ENCODE peak calls at places on chromosomes 2 and 18, in ten cellular contexts. L, F, P, C, W, S, Y, X, D and I are unnamed samples.

GRCh38 chr18:616380-616995 is 19.7 kb downstream of the CLUL1 start:
- DNase-seq in X (peak; percentile 35), Y (peak; percentile 65), F (no peak), L (no peak), D (no peak), C (no peak), W (peak; percentile 73), S (no peak), P (no peak), I (peak; percentile 54)

GRCh38 chr2:42026332-42026731 is 21.5 kb upstream of the PKDCC start:
- DNase-seq in Y (no peak), X (no peak), W (no peak), D (no peak), P (no peak), F (no peak), S (no peak), C (no peak), L (no peak), I (no peak)

GRCh38 chr2:158967114-158967730 is 1.2 kb upstream of the TANC1 start:
- DNase-seq in F (peak; percentile 26), L (peak; percentile 18), P (peak; percentile 18), S (no peak), D (no peak), X (no peak), W (no peak), C (no peak), Y (no peak), I (no peak)

GRCh38 chr18:48390641-48391040 is 18.5 kb downstream of the ZBTB7C start:
- DNase-seq in Y (no peak), L (no peak), X (no peak), S (no peak), D (no peak), W (no peak), P (no peak), F (no peak), C (no peak), I (no peak)

GRCh38 chr2:84697895-84698294 is 181.6 kb downstream of the DNAH6 start:
- DNase-seq in Y (peak; percentile 37), C (no peak), L (no peak), D (no peak), W (no peak), X (no peak), S (no peak), F (no peak), P (no peak), I (peak; percentile 11)

GRCh38 chr2:23522726-23523410 is 137.9 kb downstream of the KLHL29 start:
- DNase-seq in C (no peak), Y (no peak), P (no peak), W (no peak), D (no peak), F (no peak), S (peak; percentile 58), X (no peak), L (no peak), I (no peak)

GRCh38 chr2:218877331-218877730 is 3.3 kb upstream of the WNT10A start:
- DNase-seq in P (peak; percentile 5), D (no peak), W (no peak), L (no peak), Y (no peak), F (no peak), C (no peak), S (peak; percentile 30), X (no peak), I (no peak)

GRCh38 chr2:161576421-161576820 is 47.8 kb upstream of the SLC4A10 start:
- DNase-seq in W (no peak), Y (peak; percentile 13), C (no peak), L (peak; percentile 10), F (no peak), X (peak; percentile 24), S (no peak), P (no peak), D (no peak), I (peak; percentile 45)

GRCh38 chr2:241274127-241274526 is 41.3 kb downstream of the HDLBP start:
- DNase-seq in C (no peak), P (no peak), F (no peak), S (no peak), Y (no peak), W (no peak), D (no peak), L (no peak), X (no peak), I (no peak)

GRCh38 chr2:38432827-38433606 is 55.9 kb upstream of the ATL2 start:
- DNase-seq in X (no peak), S (no peak), W (no peak), F (no peak), D (no peak), C (no peak), L (no peak), P (no peak), Y (no peak), I (no peak)

GRCh38 chr2:25341031-25341727 is 546 bp downstream of the DNMT3A start:
- DNase-seq in S (no peak), C (no peak), D (no peak), L (no peak), Y (no peak), W (no peak), F (no peak), X (no peak), P (peak; percentile 48), I (no peak)

GRCh38 chr2:113977660-113978523 is 88.0 kb downstream of the ACTR3 start:
- DNase-seq in S (no peak), D (no peak), C (peak; percentile 23), F (peak; percentile 49), W (peak; percentile 42), Y (peak; percentile 49), X (peak; percentile 76), P (no peak), L (no peak), I (peak; percentile 29)
- TF ChIP-seq CTCF in S (peak; percentile 66), D (no peak), C (peak; percentile 32), F (peak; percentile 8), W (peak; percentile 42), Y (peak; percentile 49), X (peak; percentile 34), P (peak; percentile 47), L (no peak), I (peak; percentile 46)

GRCh38 chr2:66926594-66927112 is 470.5 kb upstream of the ETAA1 start:
- DNase-seq in Y (no peak), L (no peak), F (no peak), D (no peak), S (no peak), P (no peak), W (no peak), X (no peak), C (no peak), I (no peak)

GRCh38 chr2:66930499-66931165 is 466.5 kb upstream of the ETAA1 start:
- DNase-seq in Y (no peak), D (no peak), W (no peak), C (no peak), F (no peak), L (no peak), S (no peak), X (no peak), P (no peak), I (no peak)

GRCh38 chr2:66925128-66925527 is 472.0 kb upstream of the ETAA1 start:
- DNase-seq in P (no peak), S (no peak), Y (peak; percentile 13), X (no peak), L (no peak), F (no peak), C (no peak), W (peak; percentile 20), D (no peak), I (peak; percentile 51)

DNA sequence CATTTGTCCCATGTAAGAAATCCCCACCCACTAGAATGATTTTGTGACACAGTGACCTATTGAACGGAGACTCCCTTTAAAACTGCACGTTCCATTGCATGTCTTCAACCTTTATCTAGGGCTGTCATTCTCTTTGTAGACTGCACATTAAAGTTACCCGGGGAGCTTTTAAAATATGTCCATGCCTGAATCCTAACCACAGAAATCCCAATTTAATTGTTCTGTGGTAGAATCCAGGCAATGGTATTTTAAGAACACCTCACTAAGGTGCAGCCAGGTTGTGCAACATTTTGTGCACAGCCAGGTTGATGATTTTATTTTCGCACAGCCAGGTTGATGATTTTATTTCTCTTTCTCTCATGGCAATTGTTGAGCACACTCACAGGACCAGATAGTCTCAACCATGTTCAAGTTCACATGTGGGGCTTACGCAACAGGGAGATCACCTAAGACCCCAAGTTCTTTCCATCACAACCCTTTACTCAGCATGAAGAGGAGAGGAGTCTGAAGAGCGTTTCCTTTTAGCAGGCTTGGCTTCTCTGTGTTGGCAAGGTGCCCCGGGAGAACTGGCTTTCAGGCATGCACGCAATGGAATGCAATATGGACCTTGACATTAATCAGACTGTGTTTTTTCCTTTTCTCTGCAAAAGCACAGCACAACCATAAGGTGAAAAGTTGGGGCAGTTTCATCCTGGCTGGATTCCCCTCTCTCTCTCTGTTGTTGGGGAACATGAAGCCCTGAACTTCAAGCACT is 467.3 kb upstream of the ETAA1 start:
- DNase-seq in L (no peak), S (no peak), Y (peak; percentile 80), C (no peak), P (peak; percentile 34), F (peak; percentile 86), W (peak; percentile 74), D (no peak), X (no peak), I (peak; percentile 79)
- TF ChIP-seq CTCF in L (no peak), S (no peak), Y (no peak), C (no peak), P (no peak), F (no peak), W (no peak), D (no peak), X (no peak), I (no peak)

DNA sequence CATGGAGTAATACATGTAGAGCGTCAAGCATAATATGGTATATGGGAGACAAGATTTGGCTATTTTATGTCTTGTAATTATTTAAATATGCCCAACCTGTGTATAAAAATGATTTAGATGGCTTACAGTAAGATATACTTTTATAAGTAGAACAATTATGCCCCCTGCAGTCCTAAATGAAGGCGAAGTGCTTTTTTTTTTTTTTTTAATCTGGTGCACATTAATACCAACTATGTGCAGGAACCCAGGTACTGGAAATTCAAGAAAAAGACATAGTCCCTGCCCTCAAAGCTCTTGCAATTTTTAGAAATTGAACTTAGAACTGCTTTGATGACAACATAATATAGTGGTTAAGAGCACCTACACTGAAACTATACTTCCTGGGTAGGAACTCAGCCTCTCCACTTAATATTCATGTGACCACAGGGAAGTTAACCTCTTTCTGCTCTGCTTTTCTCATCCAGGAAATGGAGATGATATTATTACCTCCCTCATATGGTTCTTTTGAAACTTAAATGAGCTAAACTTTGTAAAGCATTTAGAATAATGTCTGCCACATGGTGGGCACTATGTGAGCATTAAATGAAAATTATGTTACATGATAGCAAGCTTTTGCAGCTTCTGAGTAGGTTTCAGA is 38.1 kb downstream of the AFTPH start:
- DNase-seq in P (no peak), L (no peak), S (no peak), Y (peak; percentile 71), W (peak; percentile 43), F (no peak), D (no peak), C (no peak), X (peak; percentile 10), I (peak; percentile 34)
- TF ChIP-seq CTCF in P (peak; percentile 56), L (peak; percentile 20), S (peak; percentile 82), Y (peak; percentile 82), W (peak; percentile 34), F (no peak), D (peak; percentile 76), C (no peak), X (peak; percentile 39), I (peak; percentile 27)

DNA sequence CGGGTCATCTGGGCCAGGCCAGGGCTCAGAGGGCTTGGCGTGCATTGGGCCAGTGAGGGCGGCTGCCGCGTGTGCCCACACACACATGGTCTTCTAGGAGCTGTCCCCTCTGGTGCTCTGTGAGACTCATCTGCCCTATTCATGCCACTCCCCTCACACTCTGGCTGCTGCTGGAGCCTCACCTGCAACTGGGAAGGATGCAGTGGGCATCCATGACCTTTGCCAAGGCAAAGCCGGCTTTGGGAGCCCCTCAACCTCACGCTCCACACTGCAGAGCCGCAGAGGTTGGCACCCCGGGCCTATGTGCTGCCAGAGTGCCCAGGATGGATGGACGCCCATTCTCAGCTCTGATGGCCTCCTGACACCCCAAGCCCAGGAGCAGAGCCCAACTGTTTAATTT is 330.2 kb upstream of the SALL3 start:
- DNase-seq in X (no peak), P (no peak), L (no peak), W (no peak), F (no peak), S (no peak), Y (no peak), C (no peak), D (no peak), I (no peak)
- TF ChIP-seq CTCF in X (no peak), P (no peak), L (no peak), W (no peak), F (no peak), S (no peak), Y (no peak), C (no peak), D (no peak), I (no peak)